ENCODE peak calls at places on chromosomes 2 and 18, in ten cellular contexts. J is coronary artery, C is OCI-LY7, I is K562, R is body of pancreas, B is PC-9, W is left ventricle myocardium inferior, Z is tibial nerve, V is neural progenitor cell, U is GM23338. N is an unnamed sample.

GRCh38 chr2:101684313-101684712 is 13.2 kb upstream of the MAP4K4 start:
- DNase-seq in J (no peak), C (no peak), I (no peak), R (no peak), B (no peak), W (no peak), Z (no peak), V (no peak), U (no peak), N (no peak)

GRCh38 chr2:219523031-219523671 is 8.9 kb downstream of the ASIC4 start:
- DNase-seq in J (no peak), C (no peak), I (no peak), R (no peak), B (no peak), W (no peak), Z (no peak), V (peak), U (peak), N (peak)

GRCh38 chr2:111176388-111176787 is 55.7 kb downstream of the BCL2L11 start:
- DNase-seq in J (peak), C (no peak), I (no peak), R (peak), B (no peak), W (no peak), Z (no peak), V (no peak), U (no peak), N (no peak)

GRCh38 chr2:225122582-225123486 is 80.6 kb upstream of the DOCK10 start:
- DNase-seq in J (no peak), C (peak), I (no peak), R (peak), B (no peak), W (no peak), Z (no peak), V (peak), U (peak), N (peak)

GRCh38 chr2:1721706-1722483 is 22.4 kb downstream of the PXDN start:
- DNase-seq in J (no peak), C (no peak), I (no peak), R (no peak), B (peak), W (no peak), Z (no peak), V (no peak), U (no peak), N (no peak)

GRCh38 chr2:239127513-239127912 is 273.3 kb downstream of the HDAC4 start:
- DNase-seq in J (no peak), C (no peak), I (no peak), R (no peak), B (no peak), W (no peak), Z (no peak), V (no peak), U (no peak), N (no peak)

GRCh38 chr2:233265899-233266431 is 14.5 kb downstream of the ATG16L1 start:
- DNase-seq in J (no peak), C (no peak), I (no peak), R (no peak), B (no peak), W (no peak), Z (no peak), V (no peak), U (no peak), N (no peak)

GRCh38 chr2:119461811-119462210 is 30.2 kb downstream of the TMEM37 start:
- DNase-seq in J (no peak), C (no peak), I (no peak), R (no peak), B (no peak), W (no peak), Z (no peak), V (no peak), U (no peak), N (no peak)

GRCh38 chr2:199991691-199992090 is 36.3 kb downstream of the MAIP1 start:
- DNase-seq in J (no peak), C (no peak), I (no peak), R (no peak), B (no peak), W (no peak), Z (no peak), V (no peak), U (no peak), N (no peak)

GRCh38 chr2:19812166-19812565 is 89.6 kb downstream of the TTC32 start:
- DNase-seq in J (peak), C (no peak), I (no peak), R (no peak), B (no peak), W (peak), Z (no peak), V (no peak), U (no peak), N (no peak)

GRCh38 chr2:53632714-53633113 is 134.9 kb upstream of the CHAC2 start:
- DNase-seq in J (no peak), C (no peak), I (no peak), R (no peak), B (no peak), W (no peak), Z (no peak), V (no peak), U (no peak), N (no peak)

GRCh38 chr2:75142081-75142480 is 57.2 kb downstream of the TACR1 start:
- DNase-seq in J (no peak), C (no peak), I (no peak), R (no peak), B (peak), W (no peak), Z (no peak), V (no peak), U (no peak), N (no peak)

GRCh38 chr18:22267697-22268096 is 98.3 kb downstream of the GATA6 start:
- DNase-seq in J (no peak), C (no peak), I (no peak), R (no peak), B (no peak), W (peak), Z (no peak), V (no peak), U (no peak), N (no peak)

GRCh38 chr18:79531926-79532689 is 136.4 kb downstream of the NFATC1 start:
- DNase-seq in J (no peak), C (no peak), I (no peak), R (no peak), B (no peak), W (peak), Z (peak), V (no peak), U (no peak), N (no peak)

GRCh38 chr18:15005313-15006130 is 257.6 kb downstream of the ANKRD30B start:
- DNase-seq in J (no peak), C (no peak), I (no peak), R (no peak), B (no peak), W (no peak), Z (no peak), V (no peak), U (no peak), N (no peak)

GRCh38 chr2:239328306-239329191 is 72.3 kb downstream of the HDAC4 start:
- DNase-seq in J (peak), C (no peak), I (peak), R (peak), B (no peak), W (peak), Z (no peak), V (peak), U (no peak), N (no peak)

GRCh38 chr18:73646772-73647171 is 500.9 kb downstream of the FBXO15 start:
- DNase-seq in J (no peak), C (no peak), I (no peak), R (no peak), B (no peak), W (no peak), Z (no peak), V (no peak), U (no peak), N (no peak)

GRCh38 chr2:203880557-203881125 is 13.1 kb downstream of the CTLA4 start:
- DNase-seq in J (no peak), C (no peak), I (no peak), R (no peak), B (no peak), W (no peak), Z (no peak), V (no peak), U (no peak), N (no peak)

GRCh38 chr2:583666-584065 is 93.5 kb downstream of the TMEM18 start:
- DNase-seq in J (peak), C (no peak), I (peak), R (no peak), B (no peak), W (no peak), Z (no peak), V (no peak), U (peak), N (no peak)

GRCh38 chr2:53490659-53491058 is 276.9 kb upstream of the CHAC2 start:
- DNase-seq in J (no peak), C (no peak), I (no peak), R (peak), B (no peak), W (peak), Z (peak), V (no peak), U (no peak), N (no peak)

GRCh38 chr2:18834341-18834740 is 245.0 kb upstream of the NT5C1B start:
- DNase-seq in J (no peak), C (no peak), I (no peak), R (no peak), B (peak), W (no peak), Z (no peak), V (no peak), U (no peak), N (no peak)

GRCh38 chr2:25981596-25982272 is 563 bp downstream of the KIF3C start:
- DNase-seq in J (no peak), C (peak), I (no peak), R (peak), B (no peak), W (no peak), Z (no peak), V (peak), U (peak), N (no peak)
- H3K27ac ChIP-seq in J (peak), C (peak), I (peak), R (peak), B (no peak), W (peak), Z (peak), V (peak), U (peak), N (no peak)

GRCh38 chr2:128320609-128321420 is 2.1 kb upstream of the HS6ST1 start:
- DNase-seq in J (peak), C (no peak), I (no peak), R (peak), B (no peak), W (no peak), Z (no peak), V (no peak), U (no peak), N (no peak)

GRCh38 chr2:128318776-128319456 is at the start of gene HS6ST1:
- DNase-seq in J (peak), C (peak), I (peak), R (peak), B (peak), W (peak), Z (peak), V (peak), U (peak), N (peak)

GRCh38 chr2:128321421-128321775 is 2.7 kb upstream of the HS6ST1 start:
- DNase-seq in J (peak), C (no peak), I (no peak), R (peak), B (no peak), W (no peak), Z (no peak), V (peak), U (no peak), N (no peak)

GRCh38 chr2:128319457-128319772 is 747 bp upstream of the HS6ST1 start:
- DNase-seq in J (no peak), C (no peak), I (no peak), R (no peak), B (no peak), W (no peak), Z (no peak), V (no peak), U (no peak), N (no peak)

DNA sequence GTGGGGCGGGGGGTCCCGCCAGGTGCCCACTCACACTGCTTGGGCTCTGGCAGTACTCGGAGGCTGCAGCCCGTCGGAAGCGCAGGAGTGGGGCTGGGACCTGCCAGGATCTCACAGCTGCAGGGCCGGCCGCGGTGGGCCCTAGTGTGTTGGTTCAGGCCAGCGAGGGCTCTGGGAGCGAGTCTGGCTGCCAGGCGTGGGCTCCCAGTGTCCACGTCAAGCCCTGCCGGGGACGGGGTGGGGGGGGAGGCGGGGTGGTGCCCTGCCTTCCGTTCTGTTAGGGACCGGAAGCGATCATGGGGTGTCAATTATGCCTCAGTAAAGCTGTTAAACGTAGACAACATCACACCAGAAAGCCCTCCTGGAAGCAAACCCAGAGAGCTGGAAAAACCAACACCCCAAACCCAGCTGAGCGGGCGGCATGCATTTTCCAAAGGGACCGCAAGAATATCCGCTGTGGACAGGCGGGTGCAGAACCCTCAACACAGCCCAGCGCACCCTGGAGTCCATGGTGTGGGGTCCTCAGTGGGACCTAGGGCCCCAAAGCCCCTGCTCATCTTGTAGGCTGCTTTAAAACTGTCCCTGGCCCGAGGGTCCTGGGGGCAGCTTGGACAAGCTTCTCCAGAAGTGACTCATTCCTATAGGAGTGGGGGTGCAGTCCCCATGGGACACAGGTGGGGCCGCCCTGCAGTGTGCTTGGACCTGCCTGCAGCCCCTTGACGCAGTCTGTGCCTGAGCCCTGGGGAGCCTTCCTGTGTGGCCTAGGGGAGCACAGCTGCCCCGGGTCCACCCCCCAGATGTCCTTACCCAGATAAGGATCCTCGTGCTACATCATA is 1.3 kb upstream of the HS6ST1 start:
- DNase-seq in J (peak), C (no peak), I (peak), R (peak), B (no peak), W (no peak), Z (no peak), V (no peak), U (no peak), N (no peak)
- H3K4me3 ChIP-seq in J (no peak), C (no peak), I (no peak), R (no peak), B (no peak), W (peak), Z (no peak), V (no peak), U (peak), N (no peak)

GRCh38 chr2:105789745-105790466 is 45.2 kb downstream of the NCK2 start:
- DNase-seq in J (no peak), C (peak), I (no peak), R (no peak), B (no peak), W (no peak), Z (no peak), V (no peak), U (no peak), N (no peak)
- H3K27ac ChIP-seq in J (peak), C (no peak), I (no peak), R (no peak), B (no peak), W (peak), Z (peak), V (no peak), U (no peak), N (no peak)

DNA sequence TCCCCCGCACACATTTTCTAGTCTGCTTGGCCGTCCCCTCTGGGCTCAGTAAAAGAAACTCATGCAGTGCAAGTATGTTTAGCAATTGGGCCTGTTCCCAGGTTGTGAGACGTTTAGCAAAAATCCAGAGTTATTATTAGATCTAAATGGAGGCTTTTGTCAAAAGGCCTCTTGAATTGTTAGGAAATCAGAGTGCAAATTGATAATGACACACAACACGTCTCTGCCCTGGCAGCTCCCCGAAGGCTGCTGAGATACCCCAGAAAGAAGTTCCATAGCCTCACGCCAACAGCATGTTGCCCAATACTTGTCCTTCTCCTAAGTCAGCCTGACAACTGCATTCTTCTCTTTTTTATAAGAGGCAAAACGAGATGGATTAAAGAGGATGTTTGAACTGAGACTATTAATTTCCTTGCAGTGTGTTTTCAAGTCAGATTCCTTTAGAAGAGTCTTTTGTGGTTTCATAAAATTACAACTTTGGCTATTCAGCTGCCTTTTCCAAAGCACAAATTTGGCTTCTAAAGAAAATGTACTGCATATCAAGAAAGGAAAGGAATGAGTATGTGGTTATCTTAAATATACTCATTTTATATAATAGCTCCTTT is 202.2 kb downstream of the TRIB2 start:
- DNase-seq in J (peak), C (no peak), I (no peak), R (peak), B (no peak), W (peak), Z (peak), V (no peak), U (no peak), N (no peak)
- H3K4me3 ChIP-seq in J (peak), C (no peak), I (no peak), R (no peak), B (no peak), W (peak), Z (no peak), V (no peak), U (no peak), N (no peak)